ENCODE peak calls at places on chromosomes 5 and 9, in ten cellular contexts. One of them, this sample, is unnamed.

GRCh38 chr9:4762889-4763521 is 22.0 kb upstream of the AK3 start:
- DNase-seq in nephron progenitor cell: peak; percentile 53
- DNase-seq in HEK293T: no peak
- DNase-seq in endothelial cell: peak; percentile 67
- DNase-seq in ELR: no peak
- DNase-seq in sigmoid colon: peak; percentile 67
- DNase-seq in GM12865: peak; percentile 43
- DNase-seq in HCT116: no peak
- DNase-seq in stomach: no peak
- DNase-seq in ACHN: peak; percentile 11
- DNase-seq in this sample: peak; percentile 1

GRCh38 chr9:82495884-82496777 is 507.6 kb downstream of the SPATA31D1 start:
- DNase-seq in nephron progenitor cell: no peak
- DNase-seq in HEK293T: no peak
- DNase-seq in endothelial cell: no peak
- DNase-seq in ELR: no peak
- DNase-seq in sigmoid colon: no peak
- DNase-seq in GM12865: no peak
- DNase-seq in HCT116: no peak
- DNase-seq in stomach: no peak
- DNase-seq in ACHN: no peak
- DNase-seq in this sample: no peak

GRCh38 chr5:29122306-29122705 is 2071.2 kb upstream of the CDH6 start:
- DNase-seq in nephron progenitor cell: no peak
- DNase-seq in HEK293T: no peak
- DNase-seq in endothelial cell: no peak
- DNase-seq in ELR: no peak
- DNase-seq in sigmoid colon: no peak
- DNase-seq in GM12865: no peak
- DNase-seq in HCT116: no peak
- DNase-seq in stomach: no peak
- DNase-seq in ACHN: no peak
- DNase-seq in this sample: no peak

GRCh38 chr5:39713224-39713911 is 288.6 kb upstream of the DAB2 start:
- DNase-seq in nephron progenitor cell: no peak
- DNase-seq in HEK293T: no peak
- DNase-seq in endothelial cell: no peak
- DNase-seq in ELR: peak; percentile 33
- DNase-seq in sigmoid colon: no peak
- DNase-seq in GM12865: no peak
- DNase-seq in HCT116: no peak
- DNase-seq in stomach: no peak
- DNase-seq in ACHN: no peak
- DNase-seq in this sample: no peak

GRCh38 chr5:77864997-77865396 is 88.9 kb upstream of the TBCA start:
- DNase-seq in nephron progenitor cell: no peak
- DNase-seq in HEK293T: no peak
- DNase-seq in endothelial cell: no peak
- DNase-seq in ELR: no peak
- DNase-seq in sigmoid colon: no peak
- DNase-seq in GM12865: no peak
- DNase-seq in HCT116: no peak
- DNase-seq in stomach: no peak
- DNase-seq in ACHN: no peak
- DNase-seq in this sample: no peak

GRCh38 chr9:37430841-37431597 is 8.5 kb downstream of the GRHPR start:
- DNase-seq in nephron progenitor cell: no peak
- DNase-seq in HEK293T: no peak
- DNase-seq in endothelial cell: no peak
- DNase-seq in ELR: no peak
- DNase-seq in sigmoid colon: peak; percentile 66
- DNase-seq in GM12865: no peak
- DNase-seq in HCT116: no peak
- DNase-seq in stomach: no peak
- DNase-seq in ACHN: no peak
- DNase-seq in this sample: no peak

GRCh38 chr9:73080110-73080683 is 71.5 kb upstream of the ANXA1 start:
- DNase-seq in nephron progenitor cell: peak; percentile 13
- DNase-seq in HEK293T: no peak
- DNase-seq in endothelial cell: no peak
- DNase-seq in ELR: no peak
- DNase-seq in sigmoid colon: no peak
- DNase-seq in GM12865: no peak
- DNase-seq in HCT116: no peak
- DNase-seq in stomach: no peak
- DNase-seq in ACHN: no peak
- DNase-seq in this sample: no peak

GRCh38 chr9:130939405-130939941 is 426 bp upstream of the FIBCD1 start:
- DNase-seq in nephron progenitor cell: peak; percentile 45
- DNase-seq in HEK293T: peak; percentile 39
- DNase-seq in endothelial cell: no peak
- DNase-seq in ELR: peak; percentile 45
- DNase-seq in sigmoid colon: no peak
- DNase-seq in GM12865: no peak
- DNase-seq in HCT116: no peak
- DNase-seq in stomach: no peak
- DNase-seq in ACHN: no peak
- DNase-seq in this sample: no peak

GRCh38 chr9:129857207-129857606 is 21.9 kb downstream of the USP20 start:
- DNase-seq in nephron progenitor cell: no peak
- DNase-seq in HEK293T: no peak
- DNase-seq in endothelial cell: no peak
- DNase-seq in ELR: no peak
- DNase-seq in sigmoid colon: no peak
- DNase-seq in GM12865: no peak
- DNase-seq in HCT116: no peak
- DNase-seq in stomach: no peak
- DNase-seq in ACHN: no peak
- DNase-seq in this sample: no peak

GRCh38 chr5:179620703-179621350 is 2.6 kb downstream of the HNRNPH1 start:
- DNase-seq in nephron progenitor cell: no peak
- DNase-seq in HEK293T: no peak
- DNase-seq in endothelial cell: no peak
- DNase-seq in ELR: peak; percentile 50
- DNase-seq in sigmoid colon: peak; percentile 19
- DNase-seq in GM12865: no peak
- DNase-seq in HCT116: no peak
- DNase-seq in stomach: no peak
- DNase-seq in ACHN: no peak
- DNase-seq in this sample: no peak

GRCh38 chr5:123882305-123882704 is 370.3 kb downstream of the CSNK1G3 start:
- DNase-seq in nephron progenitor cell: no peak
- DNase-seq in HEK293T: no peak
- DNase-seq in endothelial cell: no peak
- DNase-seq in ELR: no peak
- DNase-seq in sigmoid colon: no peak
- DNase-seq in GM12865: no peak
- DNase-seq in HCT116: no peak
- DNase-seq in stomach: no peak
- DNase-seq in ACHN: no peak
- DNase-seq in this sample: no peak

GRCh38 chr5:140608730-140609520 is 24.1 kb downstream of the CD14 start:
- DNase-seq in nephron progenitor cell: no peak
- DNase-seq in HEK293T: no peak
- DNase-seq in endothelial cell: no peak
- DNase-seq in ELR: peak; percentile 20
- DNase-seq in sigmoid colon: peak; percentile 75
- DNase-seq in GM12865: no peak
- DNase-seq in HCT116: no peak
- DNase-seq in stomach: peak; percentile 27
- DNase-seq in ACHN: no peak
- DNase-seq in this sample: no peak

GRCh38 chr5:125376059-125376641 is 629.7 kb upstream of the ZNF608 start:
- DNase-seq in nephron progenitor cell: no peak
- DNase-seq in HEK293T: peak; percentile 29
- DNase-seq in endothelial cell: no peak
- DNase-seq in ELR: no peak
- DNase-seq in sigmoid colon: no peak
- DNase-seq in GM12865: no peak
- DNase-seq in HCT116: no peak
- DNase-seq in stomach: no peak
- DNase-seq in ACHN: no peak
- DNase-seq in this sample: no peak

GRCh38 chr9:108885643-108886348 is 23.7 kb downstream of the ACTL7A start:
- DNase-seq in nephron progenitor cell: no peak
- DNase-seq in HEK293T: peak; percentile 45
- DNase-seq in endothelial cell: no peak
- DNase-seq in ELR: peak; percentile 85
- DNase-seq in sigmoid colon: no peak
- DNase-seq in GM12865: peak; percentile 95
- DNase-seq in HCT116: peak; percentile 2
- DNase-seq in stomach: no peak
- DNase-seq in ACHN: no peak
- DNase-seq in this sample: no peak

GRCh38 chr9:96565684-96566360 is 53.8 kb downstream of the CDC14B start:
- DNase-seq in nephron progenitor cell: no peak
- DNase-seq in HEK293T: no peak
- DNase-seq in endothelial cell: no peak
- DNase-seq in ELR: peak; percentile 44
- DNase-seq in sigmoid colon: no peak
- DNase-seq in GM12865: no peak
- DNase-seq in HCT116: no peak
- DNase-seq in stomach: no peak
- DNase-seq in ACHN: peak; percentile 17
- DNase-seq in this sample: no peak

GRCh38 chr9:137007060-137007815 is 10.9 kb upstream of the CLIC3 start:
- DNase-seq in nephron progenitor cell: no peak
- DNase-seq in HEK293T: no peak
- DNase-seq in endothelial cell: no peak
- DNase-seq in ELR: no peak
- DNase-seq in sigmoid colon: no peak
- DNase-seq in GM12865: no peak
- DNase-seq in HCT116: no peak
- DNase-seq in stomach: no peak
- DNase-seq in ACHN: no peak
- DNase-seq in this sample: no peak

GRCh38 chr9:124859803-124860581 is 1.8 kb downstream of the RPL35 start:
- DNase-seq in nephron progenitor cell: no peak
- DNase-seq in HEK293T: no peak
- DNase-seq in endothelial cell: no peak
- DNase-seq in ELR: no peak
- DNase-seq in sigmoid colon: no peak
- DNase-seq in GM12865: no peak
- DNase-seq in HCT116: no peak
- DNase-seq in stomach: no peak
- DNase-seq in ACHN: no peak
- DNase-seq in this sample: no peak

GRCh38 chr5:39156082-39156481 is 63.3 kb downstream of the FYB1 start:
- DNase-seq in nephron progenitor cell: no peak
- DNase-seq in HEK293T: no peak
- DNase-seq in endothelial cell: no peak
- DNase-seq in ELR: no peak
- DNase-seq in sigmoid colon: no peak
- DNase-seq in GM12865: no peak
- DNase-seq in HCT116: no peak
- DNase-seq in stomach: no peak
- DNase-seq in ACHN: no peak
- DNase-seq in this sample: no peak

GRCh38 chr5:9339206-9339818 is 206.6 kb downstream of the SEMA5A start:
- DNase-seq in nephron progenitor cell: peak; percentile 8
- DNase-seq in HEK293T: peak; percentile 31
- DNase-seq in endothelial cell: peak; percentile 8
- DNase-seq in ELR: peak; percentile 55
- DNase-seq in sigmoid colon: no peak
- DNase-seq in GM12865: peak; percentile 37
- DNase-seq in HCT116: no peak
- DNase-seq in stomach: no peak
- DNase-seq in ACHN: peak; percentile 30
- DNase-seq in this sample: no peak

GRCh38 chr9:76916231-76916630 is 10.3 kb upstream of the PRUNE2 start:
- DNase-seq in nephron progenitor cell: no peak
- DNase-seq in HEK293T: no peak
- DNase-seq in endothelial cell: no peak
- DNase-seq in ELR: no peak
- DNase-seq in sigmoid colon: no peak
- DNase-seq in GM12865: no peak
- DNase-seq in HCT116: no peak
- DNase-seq in stomach: no peak
- DNase-seq in ACHN: no peak
- DNase-seq in this sample: no peak

GRCh38 chr5:173572431-173573125 is 43.9 kb downstream of the BOD1 start:
- DNase-seq in nephron progenitor cell: no peak
- DNase-seq in HEK293T: no peak
- DNase-seq in endothelial cell: no peak
- DNase-seq in ELR: no peak
- DNase-seq in sigmoid colon: peak; percentile 60
- DNase-seq in GM12865: no peak
- DNase-seq in HCT116: no peak
- DNase-seq in stomach: no peak
- DNase-seq in ACHN: no peak
- DNase-seq in this sample: no peak

GRCh38 chr5:146962801-146963355 is 84.3 kb upstream of the PPP2R2B start:
- DNase-seq in nephron progenitor cell: no peak
- DNase-seq in HEK293T: no peak
- DNase-seq in endothelial cell: no peak
- DNase-seq in ELR: peak; percentile 18
- DNase-seq in sigmoid colon: no peak
- DNase-seq in GM12865: no peak
- DNase-seq in HCT116: no peak
- DNase-seq in stomach: no peak
- DNase-seq in ACHN: no peak
- DNase-seq in this sample: no peak

GRCh38 chr9:93154293-93154903 is 20.3 kb upstream of the NINJ1 start:
- DNase-seq in nephron progenitor cell: peak; percentile 73
- DNase-seq in HEK293T: peak; percentile 79
- DNase-seq in endothelial cell: peak; percentile 81
- DNase-seq in ELR: peak; percentile 56
- DNase-seq in sigmoid colon: no peak
- DNase-seq in GM12865: no peak
- DNase-seq in HCT116: no peak
- DNase-seq in stomach: no peak
- DNase-seq in ACHN: peak; percentile 50
- DNase-seq in this sample: peak; percentile 53

GRCh38 chr9:136089697-136090045 is 5.4 kb downstream of the NACC2 start:
- DNase-seq in nephron progenitor cell: no peak
- DNase-seq in HEK293T: no peak
- DNase-seq in endothelial cell: no peak
- DNase-seq in ELR: peak; percentile 69
- DNase-seq in sigmoid colon: no peak
- DNase-seq in GM12865: peak; percentile 33
- DNase-seq in HCT116: no peak
- DNase-seq in stomach: no peak
- DNase-seq in ACHN: peak; percentile 39
- DNase-seq in this sample: no peak

GRCh38 chr5:37769108-37769507 is 70.7 kb downstream of the GDNF start:
- DNase-seq in nephron progenitor cell: no peak
- DNase-seq in HEK293T: no peak
- DNase-seq in endothelial cell: no peak
- DNase-seq in ELR: no peak
- DNase-seq in sigmoid colon: no peak
- DNase-seq in GM12865: no peak
- DNase-seq in HCT116: no peak
- DNase-seq in stomach: no peak
- DNase-seq in ACHN: no peak
- DNase-seq in this sample: no peak

GRCh38 chr5:145225529-145225928 is 609.6 kb downstream of the PRELID2 start:
- DNase-seq in nephron progenitor cell: no peak
- DNase-seq in HEK293T: no peak
- DNase-seq in endothelial cell: no peak
- DNase-seq in ELR: no peak
- DNase-seq in sigmoid colon: no peak
- DNase-seq in GM12865: no peak
- DNase-seq in HCT116: no peak
- DNase-seq in stomach: no peak
- DNase-seq in ACHN: no peak
- DNase-seq in this sample: no peak

GRCh38 chr5:172637740-172638139 is 3.3 kb upstream of the NEURL1B start:
- DNase-seq in nephron progenitor cell: no peak
- DNase-seq in HEK293T: no peak
- DNase-seq in endothelial cell: no peak
- DNase-seq in ELR: no peak
- DNase-seq in sigmoid colon: no peak
- DNase-seq in GM12865: no peak
- DNase-seq in HCT116: no peak
- DNase-seq in stomach: no peak
- DNase-seq in ACHN: no peak
- DNase-seq in this sample: no peak